ENCODE peak calls at places on chromosomes 1 and 21, in seven cellular contexts. X, Y, D, H, K, U and S are unnamed samples.

GRCh38 chr1:180970333-180971079 is 52.2 kb downstream of the STX6 start:
- DNase-seq in X (no peak), Y (no peak), D (no peak), H (no peak), K (no peak), U (no peak), S (no peak)

GRCh38 chr1:214983126-214983869 is 99.2 kb upstream of the KCNK2 start:
- DNase-seq in X (no peak), Y (no peak), D (no peak), H (no peak), K (no peak), U (no peak), S (no peak)

GRCh38 chr1:226674892-226675719 is 64.0 kb downstream of the ITPKB start:
- DNase-seq in X (no peak), Y (peak), D (no peak), H (peak), K (no peak), U (no peak), S (no peak)

GRCh38 chr1:12400030-12400693 is 170.3 kb downstream of the VPS13D start:
- DNase-seq in X (no peak), Y (no peak), D (no peak), H (no peak), K (no peak), U (no peak), S (no peak)

GRCh38 chr21:36816556-36817130 is 117.7 kb downstream of the SIM2 start:
- DNase-seq in X (no peak), Y (no peak), D (no peak), H (no peak), K (no peak), U (no peak), S (no peak)

GRCh38 chr1:232130815-232131474 is 499.0 kb downstream of the SIPA1L2 start:
- DNase-seq in X (no peak), Y (no peak), D (no peak), H (no peak), K (no peak), U (no peak), S (no peak)

GRCh38 chr21:39673736-39674135 is 61.0 kb downstream of the B3GALT5 start:
- DNase-seq in X (no peak), Y (no peak), D (no peak), H (no peak), K (no peak), U (no peak), S (no peak)

GRCh38 chr1:3019516-3020051 is 1.7 kb upstream of the ACTRT2 start:
- DNase-seq in X (no peak), Y (peak), D (no peak), H (no peak), K (peak), U (no peak), S (peak)

GRCh38 chr1:93255222-93256079 is 74.9 kb downstream of the CCDC18 start:
- DNase-seq in X (no peak), Y (no peak), D (no peak), H (no peak), K (no peak), U (no peak), S (no peak)

GRCh38 chr1:153842006-153842471 is 66.8 kb downstream of the SLC27A3 start:
- DNase-seq in X (no peak), Y (no peak), D (no peak), H (no peak), K (no peak), U (no peak), S (no peak)

GRCh38 chr1:156615946-156616345 is 3.3 kb upstream of the HAPLN2 start:
- DNase-seq in X (no peak), Y (no peak), D (no peak), H (no peak), K (no peak), U (no peak), S (no peak)

GRCh38 chr1:192980856-192981255 is 78.3 kb downstream of the UCHL5 start:
- DNase-seq in X (no peak), Y (no peak), D (no peak), H (no peak), K (no peak), U (no peak), S (no peak)

GRCh38 chr1:66758247-66758755 is 6.0 kb downstream of the DYNLT5 start:
- DNase-seq in X (no peak), Y (no peak), D (no peak), H (no peak), K (no peak), U (no peak), S (no peak)

GRCh38 chr1:181676269-181676668 is 193.0 kb downstream of the CACNA1E start:
- DNase-seq in X (no peak), Y (no peak), D (no peak), H (peak), K (no peak), U (peak), S (no peak)

GRCh38 chr1:52325782-52326181 is 40.2 kb downstream of the CC2D1B start:
- DNase-seq in X (no peak), Y (no peak), D (no peak), H (no peak), K (no peak), U (no peak), S (no peak)

GRCh38 chr1:8740034-8740449 is 77.4 kb downstream of the RERE start:
- DNase-seq in X (no peak), Y (no peak), D (no peak), H (no peak), K (no peak), U (no peak), S (no peak)

GRCh38 chr1:148264374-148265276 is 112.5 kb upstream of the NBPF11 start:
- DNase-seq in X (no peak), Y (no peak), D (peak), H (no peak), K (no peak), U (peak), S (no peak)

GRCh38 chr1:7262611-7263010 is 477.4 kb downstream of the CAMTA1 start:
- DNase-seq in X (no peak), Y (no peak), D (no peak), H (peak), K (peak), U (no peak), S (no peak)

GRCh38 chr1:2943686-2944260 is 77.5 kb upstream of the ACTRT2 start:
- DNase-seq in X (no peak), Y (peak), D (peak), H (no peak), K (no peak), U (no peak), S (peak)

GRCh38 chr1:11674488-11674887 is 6.5 kb downstream of the MAD2L2 start:
- DNase-seq in X (no peak), Y (no peak), D (no peak), H (no peak), K (no peak), U (no peak), S (no peak)

GRCh38 chr1:27519341-27520258 is 29.6 kb upstream of the WASF2 start:
- DNase-seq in X (no peak), Y (no peak), D (no peak), H (no peak), K (no peak), U (no peak), S (no peak)

GRCh38 chr1:22236151-22236550 is 93.3 kb upstream of the WNT4 start:
- DNase-seq in X (no peak), Y (peak), D (no peak), H (no peak), K (no peak), U (no peak), S (peak)

GRCh38 chr21:30329203-30329868 is 8.2 kb downstream of the KRTAP27-1 start:
- DNase-seq in X (no peak), Y (no peak), D (no peak), H (no peak), K (no peak), U (no peak), S (no peak)

GRCh38 chr1:6077919-6078318 is 32.2 kb downstream of the KCNAB2 start:
- DNase-seq in X (no peak), Y (peak), D (no peak), H (no peak), K (no peak), U (no peak), S (peak)

GRCh38 chr1:218785928-218786327 is 387.8 kb upstream of the LYPLAL1 start:
- DNase-seq in X (peak), Y (no peak), D (no peak), H (no peak), K (no peak), U (no peak), S (no peak)

GRCh38 chr1:101960164-101960563 is 36.6 kb downstream of the OLFM3 start:
- DNase-seq in X (no peak), Y (no peak), D (no peak), H (no peak), K (no peak), U (no peak), S (no peak)
- TF ChIP-seq CTCF in X (no peak), Y (no peak), D (no peak), H (no peak), K (no peak), U (no peak), S (no peak)

DNA sequence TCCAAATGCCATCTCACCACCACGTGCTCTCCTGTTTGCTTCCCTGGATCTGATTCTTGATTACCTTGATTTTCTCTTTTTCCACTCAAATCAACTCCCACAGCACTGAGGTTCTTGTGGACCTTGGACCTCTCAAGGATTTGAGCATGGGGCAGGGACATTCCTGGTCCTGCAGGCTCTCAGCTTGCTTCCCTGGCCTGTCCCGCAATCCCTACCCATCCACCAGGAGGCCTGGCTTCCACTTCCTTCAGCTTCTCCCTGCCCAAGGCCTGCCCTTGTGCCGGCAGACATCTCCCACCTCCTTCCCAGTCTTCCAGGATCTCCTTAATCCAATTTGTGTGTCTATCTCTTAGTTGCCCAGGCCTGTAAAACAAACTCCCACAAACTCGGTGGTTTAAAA is 21.6 kb downstream of the PLA2G2A start:
- DNase-seq in X (no peak), Y (no peak), D (no peak), H (no peak), K (no peak), U (peak), S (no peak)
- TF ChIP-seq CTCF in X (no peak), Y (no peak), D (no peak), H (no peak), K (no peak), U (peak), S (peak)

GRCh38 chr1:83779565-83779964 is 219.4 kb downstream of the TTLL7 start:
- DNase-seq in X (no peak), Y (no peak), D (no peak), H (no peak), K (no peak), U (no peak), S (no peak)
- TF ChIP-seq CTCF in X (no peak), Y (no peak), D (no peak), H (no peak), K (no peak), U (no peak), S (no peak)

GRCh38 chr1:58767143-58767542 is 16.7 kb downstream of the JUN start:
- DNase-seq in X (no peak), Y (no peak), D (no peak), H (no peak), K (no peak), U (no peak), S (no peak)

GRCh38 chr1:58768332-58768731 is 15.5 kb downstream of the JUN start:
- DNase-seq in X (no peak), Y (no peak), D (no peak), H (no peak), K (no peak), U (no peak), S (no peak)

GRCh38 chr1:58765016-58765415 is 18.8 kb downstream of the JUN start:
- DNase-seq in X (no peak), Y (no peak), D (no peak), H (no peak), K (no peak), U (no peak), S (no peak)

GRCh38 chr1:58769809-58770345 is 14.0 kb downstream of the JUN start:
- DNase-seq in X (no peak), Y (no peak), D (no peak), H (no peak), K (no peak), U (no peak), S (no peak)

DNA sequence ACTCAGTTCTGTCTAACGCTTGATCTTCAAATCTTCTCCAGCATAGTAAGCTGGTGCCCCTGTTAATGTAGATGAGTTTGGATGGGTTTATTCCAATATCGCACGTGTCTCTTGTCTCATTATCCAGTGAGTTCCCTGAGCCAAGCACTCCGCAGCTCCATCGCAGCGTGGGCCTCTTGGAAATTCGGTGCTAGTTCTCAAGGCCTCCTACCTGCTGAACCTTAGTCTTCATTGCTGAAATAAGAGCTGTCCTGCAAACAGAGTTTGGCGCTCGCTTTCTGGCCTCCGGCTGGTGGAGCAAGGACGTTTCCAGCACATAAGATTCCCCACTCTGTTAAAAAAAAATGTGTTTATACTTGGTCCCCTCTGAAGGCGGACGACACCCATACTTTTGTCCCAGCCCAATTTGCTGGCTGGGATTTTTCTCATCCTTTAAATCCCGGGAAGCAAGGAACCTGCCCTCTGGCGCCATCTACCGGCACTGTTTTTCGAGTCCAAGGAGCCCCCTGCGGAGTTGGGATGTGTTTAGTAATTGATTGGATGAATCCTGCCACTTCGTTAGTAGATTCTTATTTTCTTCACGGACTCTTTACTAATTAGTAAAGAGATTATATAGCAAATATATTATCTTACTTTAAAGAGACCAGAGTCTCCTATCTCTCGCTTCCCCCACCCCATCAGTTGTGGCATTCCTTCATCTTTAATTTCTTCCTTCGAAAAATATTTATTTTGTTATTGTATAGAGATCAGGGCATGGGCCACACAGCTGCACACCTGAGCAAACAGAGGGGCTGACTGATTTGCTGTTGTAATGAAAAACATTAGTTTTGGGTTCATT is 14.7 kb downstream of the JUN start:
- DNase-seq in X (peak), Y (peak), D (peak), H (peak), K (peak), U (peak), S (no peak)
- TF ChIP-seq CTCF in X (peak), Y (peak), D (peak), H (peak), K (peak), U (peak), S (peak)